ENCODE peak calls at places on chromosomes 7 and 10, in four cellular contexts. W, S, P and A are unnamed samples.

GRCh38 chr7:50860174-50860573 is 77.5 kb upstream of the GRB10 start:
- DNase-seq in W (no peak), S (no peak), P (no peak), A (no peak)

GRCh38 chr7:125118444-125118843 is 188.8 kb upstream of the POT1 start:
- DNase-seq in W (no peak), S (no peak), P (no peak), A (peak; percentile 1)

GRCh38 chr7:117132385-117133120 is 179.3 kb downstream of the ST7 start:
- DNase-seq in W (no peak), S (no peak), P (no peak), A (no peak)

GRCh38 chr7:47483604-47484273 is 98.2 kb downstream of the TNS3 start:
- DNase-seq in W (no peak), S (no peak), P (no peak), A (no peak)

GRCh38 chr7:2478387-2478760 is 2.2 kb upstream of the GRIFIN start:
- DNase-seq in W (no peak), S (no peak), P (no peak), A (peak; percentile 54)

GRCh38 chr7:17158261-17158660 is 140.2 kb upstream of the AHR start:
- DNase-seq in W (no peak), S (no peak), P (no peak), A (no peak)

GRCh38 chr7:75054744-75055527 is 18.7 kb downstream of the RCC1L start:
- DNase-seq in W (no peak), S (no peak), P (no peak), A (no peak)

GRCh38 chr10:79241990-79242619 is 105.2 kb upstream of the PPIF start:
- DNase-seq in W (no peak), S (peak; percentile 66), P (no peak), A (peak; percentile 78)

GRCh38 chr10:4522296-4523000 is 303.6 kb upstream of the AKR1E2 start:
- DNase-seq in W (peak; percentile 7), S (no peak), P (no peak), A (no peak)

GRCh38 chr7:17991866-17992648 is 35.6 kb downstream of the PRPS1L1 start:
- DNase-seq in W (no peak), S (no peak), P (no peak), A (no peak)

GRCh38 chr10:29403208-29403607 is 114.3 kb downstream of the LYZL1 start:
- DNase-seq in W (no peak), S (no peak), P (no peak), A (no peak)

GRCh38 chr10:17025444-17026295 is 103.9 kb downstream of the CUBN start:
- DNase-seq in W (no peak), S (no peak), P (peak; percentile 44), A (no peak)

GRCh38 chr7:42219447-42219846 is 17.6 kb downstream of the GLI3 start:
- DNase-seq in W (no peak), S (no peak), P (no peak), A (no peak)

GRCh38 chr10:21497177-21497807 is 28.2 kb downstream of the SKIDA1 start:
- DNase-seq in W (no peak), S (no peak), P (peak; percentile 60), A (no peak)

GRCh38 chr10:48982584-48982983 is 42.9 kb upstream of the LRRC18 start:
- DNase-seq in W (no peak), S (no peak), P (no peak), A (no peak)

GRCh38 chr10:29841724-29842649 is 207.2 kb upstream of the SVIL start:
- DNase-seq in W (no peak), S (no peak), P (no peak), A (no peak)

GRCh38 chr7:18347170-18347569 is 148.4 kb upstream of the HDAC9 start:
- DNase-seq in W (no peak), S (no peak), P (no peak), A (no peak)

GRCh38 chr7:143286522-143286890 is 1.6 kb upstream of the CASP2 start:
- DNase-seq in W (no peak), S (no peak), P (peak; percentile 10), A (no peak)

GRCh38 chr10:101283762-101284161 is 54.5 kb upstream of the LBX1 start:
- DNase-seq in W (no peak), S (no peak), P (no peak), A (no peak)

GRCh38 chr7:129169171-129169643 is 19.2 kb upstream of the SMO start:
- DNase-seq in W (no peak), S (peak; percentile 52), P (peak; percentile 83), A (no peak)

GRCh38 chr10:96093948-96094347 is 36.1 kb upstream of the ZNF518A start:
- DNase-seq in W (no peak), S (no peak), P (no peak), A (no peak)

GRCh38 chr10:23525406-23525805 is 86.5 kb downstream of the OTUD1 start:
- DNase-seq in W (no peak), S (no peak), P (no peak), A (no peak)

GRCh38 chr7:131016230-131016629 is 282.2 kb upstream of the KLF14 start:
- DNase-seq in W (no peak), S (no peak), P (no peak), A (no peak)

GRCh38 chr7:1192171-1192676 is 32.2 kb upstream of the ZFAND2A start:
- DNase-seq in W (no peak), S (no peak), P (no peak), A (peak; percentile 90)

GRCh38 chr7:133024604-133025003 is 57.3 kb downstream of the CHCHD3 start:
- DNase-seq in W (no peak), S (no peak), P (no peak), A (no peak)

GRCh38 chr10:43237631-43238446 is 29.0 kb downstream of the RASGEF1A start:
- DNase-seq in W (no peak), S (no peak), P (no peak), A (no peak)

GRCh38 chr10:125144693-125145623 is 15.4 kb downstream of the CTBP2 start:
- DNase-seq in W (no peak), S (no peak), P (peak; percentile 78), A (peak; percentile 44)

GRCh38 chr10:124589491-124590006 is 127.9 kb downstream of the LHPP start:
- DNase-seq in W (no peak), S (no peak), P (peak; percentile 58), A (no peak)

GRCh38 chr7:21365866-21366624 is 61.8 kb upstream of the SP4 start:
- DNase-seq in W (no peak), S (no peak), P (no peak), A (no peak)

GRCh38 chr10:71970331-71970730 is 6.1 kb downstream of the CHST3 start:
- DNase-seq in W (no peak), S (no peak), P (peak; percentile 64), A (no peak)

GRCh38 chr7:114922652-114923402 is 933 bp downstream of the MDFIC start:
- DNase-seq in W (no peak), S (peak; percentile 19), P (no peak), A (no peak)

GRCh38 chr10:14397069-14397468 is 66.3 kb upstream of the FRMD4A start:
- DNase-seq in W (no peak), S (no peak), P (no peak), A (no peak)

GRCh38 chr10:106795619-106796018 is 368.9 kb downstream of the SORCS1 start:
- DNase-seq in W (peak; percentile 48), S (peak; percentile 19), P (peak; percentile 32), A (no peak)

GRCh38 chr10:71756441-71757191 is 16.7 kb downstream of the VSIR start:
- DNase-seq in W (no peak), S (no peak), P (no peak), A (peak; percentile 53)

GRCh38 chr10:48406204-48406603 is 99.7 kb downstream of the MAPK8 start:
- DNase-seq in W (no peak), S (no peak), P (peak; percentile 75), A (peak; percentile 16)

GRCh38 chr10:125156739-125157472 is 3.5 kb downstream of the CTBP2 start:
- DNase-seq in W (no peak), S (no peak), P (no peak), A (no peak)

GRCh38 chr10:122181055-122181732 is 89.9 kb upstream of the BTBD16 start:
- DNase-seq in W (no peak), S (no peak), P (no peak), A (no peak)

GRCh38 chr7:964401-965231 is 10.1 kb upstream of the ADAP1 start:
- DNase-seq in W (no peak), S (no peak), P (no peak), A (peak; percentile 71)

GRCh38 chr7:101814996-101815825 is 2.2 kb upstream of the CUX1 start:
- DNase-seq in W (no peak), S (no peak), P (peak; percentile 92), A (peak; percentile 55)

GRCh38 chr10:118997379-118997778 is 32.1 kb upstream of the NANOS1 start:
- DNase-seq in W (no peak), S (no peak), P (no peak), A (no peak)
- TF ChIP-seq SPI1 in W (no peak), S (no peak), P (no peak), A (no peak)

DNA sequence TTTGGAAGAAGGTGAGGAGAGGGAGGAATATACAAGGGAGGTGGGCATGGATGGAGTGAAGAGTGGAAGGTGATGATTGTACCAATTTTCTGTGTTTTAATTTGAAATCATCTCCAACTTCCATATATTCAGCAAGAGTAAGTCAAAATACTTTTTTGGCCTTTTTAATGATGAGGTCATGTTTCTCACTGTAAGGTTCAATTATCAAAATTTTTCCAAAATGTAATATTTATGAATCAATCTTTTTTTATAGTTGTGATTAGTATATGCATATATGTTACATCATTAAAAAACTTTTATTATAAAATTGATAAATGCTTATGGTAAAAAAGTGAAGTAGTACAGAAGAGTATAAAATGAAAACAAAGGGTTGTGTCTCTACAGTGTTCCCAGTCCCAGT is 40.7 kb downstream of the PRKAR2B start:
- DNase-seq in W (no peak), S (no peak), P (no peak), A (no peak)
- TF ChIP-seq SPI1 in W (no peak), S (no peak), P (no peak), A (no peak)

GRCh38 chr7:32140540-32140939 is 70.3 kb upstream of the PDE1C start:
- DNase-seq in W (no peak), S (no peak), P (no peak), A (no peak)

GRCh38 chr7:32147909-32148308 is 77.7 kb upstream of the PDE1C start:
- DNase-seq in W (no peak), S (no peak), P (no peak), A (no peak)

GRCh38 chr7:32142649-32143048 is 72.4 kb upstream of the PDE1C start:
- DNase-seq in W (no peak), S (no peak), P (no peak), A (no peak)

GRCh38 chr7:32145911-32146310 is 75.7 kb upstream of the PDE1C start:
- DNase-seq in W (no peak), S (no peak), P (no peak), A (no peak)

DNA sequence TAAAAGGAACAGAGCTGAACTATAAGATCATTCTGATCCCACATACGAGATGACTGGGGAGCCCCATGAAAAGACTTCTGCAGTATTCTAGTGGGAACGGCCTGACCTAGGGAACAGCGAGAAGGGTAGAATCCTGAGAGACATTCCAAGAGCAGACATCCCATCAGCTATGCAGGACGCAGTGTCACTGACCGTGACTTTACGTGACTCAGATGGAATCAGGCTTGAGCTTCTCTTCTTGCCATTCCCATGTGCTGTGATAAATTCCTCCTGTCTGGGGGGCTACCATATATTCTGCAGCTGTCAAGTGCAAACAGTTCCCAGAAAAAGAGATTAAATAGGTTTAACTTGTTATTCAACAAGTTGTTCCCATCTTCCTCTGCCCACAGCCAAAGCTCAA is 73.1 kb upstream of the PDE1C start:
- DNase-seq in W (no peak), S (no peak), P (no peak), A (no peak)
- TF ChIP-seq SPI1 in W (no peak), S (no peak), P (no peak), A (no peak)

GRCh38 chr10:11145498-11145855 is 127.8 kb downstream of the CELF2 start:
- DNase-seq in W (no peak), S (no peak), P (peak; percentile 51), A (peak; percentile 62)
- TF ChIP-seq SPI1 in W (peak; percentile 89), S (peak; percentile 92), P (peak; percentile 91), A (peak; percentile 84)

GRCh38 chr10:117168135-117168674 is 29.1 kb upstream of the KCNK18 start:
- DNase-seq in W (no peak), S (peak; percentile 82), P (peak; percentile 83), A (no peak)
- TF ChIP-seq SPI1 in W (no peak), S (no peak), P (no peak), A (no peak)